ENCODE peak calls at places on chromosomes 6 and 20, in four cellular contexts. T, S, V and D are unnamed samples.

GRCh38 chr20:59925894-59926293 is 7.5 kb downstream of the SYCP2 start:
- DNase-seq in T (no peak), S (no peak), V (no peak), D (no peak)

GRCh38 chr20:31476313-31476623 is 1.2 kb downstream of the REM1 start:
- DNase-seq in T (no peak), S (no peak), V (no peak), D (no peak)

GRCh38 chr6:155333414-155333813 is 19.1 kb upstream of the TFB1M start:
- DNase-seq in T (no peak), S (no peak), V (no peak), D (no peak)

GRCh38 chr6:5446362-5447075 is 185.2 kb downstream of the FARS2 start:
- DNase-seq in T (no peak), S (no peak), V (no peak), D (no peak)

GRCh38 chr6:158528826-158529225 is 31.1 kb upstream of the TMEM181 start:
- DNase-seq in T (no peak), S (no peak), V (no peak), D (no peak)

GRCh38 chr20:29301624-29302259 is 1955.7 kb upstream of the DEFB115 start:
- DNase-seq in T (no peak), S (no peak), V (no peak), D (no peak)

GRCh38 chr20:25439328-25439727 is 31.9 kb downstream of the GINS1 start:
- DNase-seq in T (no peak), S (no peak), V (no peak), D (no peak)

GRCh38 chr6:100229512-100229911 is 235.2 kb downstream of the SIM1 start:
- DNase-seq in T (no peak), S (peak; percentile 23), V (no peak), D (no peak)

GRCh38 chr6:114142256-114142655 is 171.3 kb upstream of the HDAC2 start:
- DNase-seq in T (no peak), S (no peak), V (no peak), D (no peak)

GRCh38 chr6:151430886-151431285 is 21.0 kb downstream of the RMND1 start:
- DNase-seq in T (no peak), S (no peak), V (no peak), D (no peak)

GRCh38 chr20:45111799-45112471 is 3.0 kb downstream of the WFDC5 start:
- DNase-seq in T (no peak), S (no peak), V (no peak), D (no peak)

GRCh38 chr6:111767752-111768430 is 105.4 kb downstream of the FYN start:
- DNase-seq in T (no peak), S (no peak), V (no peak), D (no peak)

GRCh38 chr6:111770263-111771083 is 102.8 kb downstream of the FYN start:
- DNase-seq in T (no peak), S (no peak), V (no peak), D (no peak)

GRCh38 chr6:111768431-111768770 is 104.9 kb downstream of the FYN start:
- DNase-seq in T (no peak), S (no peak), V (no peak), D (no peak)

GRCh38 chr6:111771084-111771411 is 102.2 kb downstream of the FYN start:
- DNase-seq in T (no peak), S (no peak), V (no peak), D (no peak)

GRCh38 chr6:111769365-111770127 is 103.7 kb downstream of the FYN start:
- DNase-seq in T (no peak), S (no peak), V (no peak), D (no peak)
- H3K27me3 ChIP-seq in T (no peaks in the 10 kb centered on the region), S (no peaks in the 10 kb centered on the region), V (no peaks in the 10 kb centered on the region), D (no peaks in the 10 kb centered on the region)

GRCh38 chr6:105485456-105485855 is 82.6 kb upstream of the PREP start:
- DNase-seq in T (no peak), S (no peak), V (no peak), D (no peak)

GRCh38 chr6:105482956-105483355 is 80.1 kb upstream of the PREP start:
- DNase-seq in T (no peak), S (no peak), V (no peak), D (no peak)

GRCh38 chr6:105482227-105482839 is 79.5 kb upstream of the PREP start:
- DNase-seq in T (peak; percentile 58), S (no peak), V (peak; percentile 36), D (no peak)

GRCh38 chr6:105483492-105483891 is 80.6 kb upstream of the PREP start:
- DNase-seq in T (no peak), S (no peak), V (no peak), D (no peak)

GRCh38 chr6:105484238-105485161 is 81.6 kb upstream of the PREP start:
- DNase-seq in T (no peak), S (no peak), V (no peak), D (no peak)
- H3K27ac ChIP-seq in T (no peak overlapping the region), S (no peak overlapping the region), V (no peak overlapping the region), D (no peak overlapping the region)

GRCh38 chr20:37911838-37912273 is 8.9 kb downstream of the VSTM2L start:
- DNase-seq in T (peak; percentile 41), S (no peak), V (no peak), D (no peak)
- H3K27me3 ChIP-seq in T (no peaks in the 10 kb centered on the region), S (no peaks in the 10 kb centered on the region), V (peaks cover 90% of the 10 kb centered on the region), D (peaks cover 78% of the 10 kb centered on the region)

GRCh38 chr6:66086532-66086931 is 379.5 kb upstream of the EYS start:
- DNase-seq in T (no peak), S (no peak), V (no peak), D (no peak)
- H3K27ac ChIP-seq in T (no peak overlapping the region), S (no peak overlapping the region), V (no peak overlapping the region), D (no peak overlapping the region)

DNA sequence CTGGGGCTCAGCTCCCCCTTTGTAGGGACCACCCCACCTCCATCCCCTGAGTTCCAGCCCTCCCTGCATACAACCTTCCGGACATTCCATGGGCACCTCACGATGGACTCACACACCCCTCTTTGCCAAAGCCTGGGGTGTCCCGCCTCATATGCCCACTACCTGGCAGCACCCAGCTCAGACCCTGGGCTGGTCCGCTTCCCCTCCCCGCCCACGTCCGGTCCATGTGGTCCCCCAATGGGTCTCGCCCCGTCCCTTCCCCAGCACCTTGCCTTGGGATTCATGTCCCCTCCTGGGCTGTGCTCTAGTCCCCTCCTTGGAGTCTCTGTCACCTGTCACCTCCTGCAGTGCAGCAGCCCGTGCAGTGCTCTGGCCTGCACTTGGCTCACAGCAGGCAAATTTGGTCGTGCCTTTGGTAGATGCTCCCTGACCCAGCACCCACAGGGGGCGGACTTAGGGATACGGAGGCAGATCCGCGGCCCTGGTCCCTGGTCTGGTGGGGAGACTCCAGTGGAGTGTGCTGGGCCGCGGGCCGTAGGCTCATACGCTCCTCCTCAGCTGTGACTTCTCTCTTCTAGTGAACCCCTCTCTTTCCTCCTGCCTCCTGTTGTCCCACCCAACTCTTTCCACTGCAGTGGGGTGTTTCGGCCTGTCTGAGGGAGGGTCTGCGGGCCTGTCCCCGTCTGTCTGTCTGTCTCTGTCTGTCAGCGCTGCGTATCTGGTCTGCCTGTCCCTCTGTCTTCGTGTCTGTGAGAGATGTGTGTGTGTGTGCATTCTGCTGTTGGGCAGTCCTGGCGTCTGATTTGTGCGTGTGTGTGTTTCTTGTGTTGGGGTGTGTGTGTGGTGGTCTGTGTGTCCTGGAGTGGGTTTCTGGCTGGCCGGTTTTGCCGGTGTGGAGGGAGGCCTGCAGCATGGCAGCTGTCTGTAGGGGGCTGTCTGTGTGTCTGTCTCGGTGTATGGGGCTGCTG is 69.5 kb downstream of the SRC start:
- DNase-seq in T (no peak), S (no peak), V (no peak), D (no peak)
- H3K27me3 ChIP-seq in T (no peaks in the 10 kb centered on the region), S (no peaks in the 10 kb centered on the region), V (peaks cover 69% of the 10 kb centered on the region), D (peaks cover 25% of the 10 kb centered on the region)

GRCh38 chr6:19991176-19991575 is 154.0 kb downstream of the ID4 start:
- DNase-seq in T (no peak), S (no peak), V (no peak), D (no peak)
- H3K27ac ChIP-seq in T (no peak overlapping the region), S (no peak overlapping the region), V (no peak overlapping the region), D (no peak overlapping the region)

DNA sequence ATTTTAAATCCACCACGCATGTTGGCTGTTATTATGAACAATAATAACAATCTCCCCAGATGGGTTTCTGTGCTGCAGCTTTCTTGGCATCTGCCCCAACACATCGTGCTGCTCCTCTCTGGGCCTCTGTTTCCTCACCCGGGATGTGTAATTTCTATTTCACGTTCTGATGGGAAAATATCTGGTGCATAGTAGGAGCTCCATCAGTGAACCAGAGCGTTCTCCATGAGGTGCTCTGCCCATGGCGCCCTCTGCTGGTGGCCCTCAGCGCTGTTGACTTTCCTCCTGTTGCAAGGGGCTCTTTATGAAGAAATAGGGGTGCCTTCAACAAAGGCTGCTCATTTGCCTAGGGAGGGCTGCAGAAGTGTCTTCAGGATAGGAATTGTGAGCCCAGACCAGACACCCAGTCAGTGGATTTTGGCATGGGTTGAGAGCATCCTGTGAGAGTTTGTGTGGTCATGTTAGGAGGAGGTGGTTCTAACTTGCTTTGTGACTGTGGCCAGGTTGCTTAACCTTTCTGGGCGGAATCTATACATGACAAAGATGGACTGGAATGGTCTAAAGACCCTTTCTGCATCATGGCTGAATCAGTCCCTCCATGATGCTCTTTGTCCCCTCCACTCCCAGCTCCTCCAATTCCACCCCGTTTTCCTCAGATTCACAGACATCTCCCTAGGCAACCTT is 8.1 kb downstream of the SCRT2 start:
- DNase-seq in T (peak; percentile 67), S (peak; percentile 73), V (peak; percentile 68), D (no peak)
- H3K27me3 ChIP-seq in T (peaks cover 16% of the 10 kb centered on the region), S (no peaks in the 10 kb centered on the region), V (peaks cover 99% of the 10 kb centered on the region), D (peaks cover 96% of the 10 kb centered on the region)

DNA sequence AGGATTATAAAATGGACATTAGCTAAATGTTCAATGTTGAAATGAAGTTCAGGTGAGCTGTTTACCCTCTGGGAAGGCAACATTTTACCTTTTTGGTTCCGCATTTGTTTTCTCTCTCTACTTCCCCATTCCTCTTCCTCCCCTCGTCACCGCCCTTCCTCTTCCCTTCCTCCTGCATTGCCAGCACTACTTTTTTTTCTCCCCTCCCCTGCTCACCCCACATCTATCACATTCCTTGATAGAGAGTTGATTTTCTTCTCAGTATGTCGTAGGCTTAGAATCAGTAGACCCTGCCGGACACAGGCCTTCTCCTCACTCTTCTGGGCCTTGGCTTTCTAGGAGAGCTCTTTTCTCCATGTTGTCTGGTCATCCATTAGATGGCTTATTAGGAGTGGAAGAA is 90.7 kb downstream of the DTD1 start:
- DNase-seq in T (no peak), S (no peak), V (no peak), D (no peak)
- H3K27ac ChIP-seq in T (no peak overlapping the region), S (no peak overlapping the region), V (no peak overlapping the region), D (no peak overlapping the region)

DNA sequence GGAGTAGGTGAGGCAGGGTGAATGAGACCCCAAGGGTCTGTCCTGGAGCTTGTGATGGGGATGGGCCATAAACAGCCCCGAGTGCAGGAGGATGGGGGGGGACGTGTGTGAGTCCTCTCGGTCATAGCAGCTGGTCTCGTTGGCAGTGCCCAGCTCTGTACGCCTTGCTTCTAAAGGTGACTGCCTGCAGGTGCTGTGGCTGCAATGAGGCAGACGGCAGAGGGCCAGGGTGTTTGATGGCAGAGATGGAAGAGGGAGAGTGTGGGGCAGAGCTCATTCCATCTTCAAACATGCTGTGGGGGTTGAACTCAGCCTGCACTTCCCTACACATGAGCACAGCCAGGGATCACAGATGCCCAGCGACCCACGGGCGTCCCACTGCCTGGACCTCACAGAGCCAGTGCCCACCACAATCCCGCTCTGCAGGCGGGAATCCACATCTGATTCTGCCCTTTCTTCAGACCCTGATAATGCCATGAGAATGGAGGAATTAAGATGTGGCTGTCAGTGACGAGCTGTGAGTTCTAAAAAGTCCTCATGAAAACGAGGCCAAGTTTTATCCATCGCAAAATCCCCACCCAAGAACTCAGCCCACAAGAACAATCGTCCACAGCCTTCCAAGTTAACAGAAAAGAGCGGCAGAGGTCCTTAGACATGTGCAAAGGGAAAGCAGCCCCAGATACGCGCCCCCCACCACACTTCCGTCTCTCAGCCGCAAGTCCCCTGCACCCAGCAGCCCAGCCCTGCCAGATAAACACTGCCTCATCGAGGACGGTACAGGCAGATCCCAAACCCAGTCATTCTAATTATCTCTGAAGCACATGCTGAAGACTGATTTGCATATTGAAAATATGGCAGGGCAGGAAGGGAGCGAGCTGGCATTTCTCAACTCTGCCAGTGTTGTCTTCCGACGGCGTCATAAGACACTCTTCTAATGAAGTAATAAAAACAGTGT is 123.1 kb upstream of the CDH4 start:
- DNase-seq in T (no peak), S (no peak), V (no peak), D (no peak)
- H3K27me3 ChIP-seq in T (no peaks in the 10 kb centered on the region), S (no peaks in the 10 kb centered on the region), V (peaks cover 14% of the 10 kb centered on the region), D (peaks cover 32% of the 10 kb centered on the region)